ENCODE peak calls at places on chromosomes 5 and 9, in four cellular contexts. U, H, W and O are unnamed samples.

GRCh38 chr5:136776022-136776927 is 410.9 kb upstream of the TRPC7 start:
- DNase-seq in U (no peak), H (no peak), W (no peak), O (no peak)

GRCh38 chr5:136192015-136192525 is 892 bp downstream of the SMIM32 start:
- DNase-seq in U (no peak), H (no peak), W (no peak), O (no peak)

GRCh38 chr5:100313657-100314056 is 221.5 kb upstream of the FAM174A start:
- DNase-seq in U (no peak), H (no peak), W (no peak), O (no peak)

GRCh38 chr9:123378956-123379660 is 23.1 kb downstream of the CRB2 start:
- DNase-seq in U (no peak), H (no peak), W (no peak), O (no peak)

GRCh38 chr9:107213561-107214028 is 69.5 kb upstream of the RAD23B start:
- DNase-seq in U (peak; percentile 16), H (peak; percentile 20), W (peak; percentile 76), O (no peak)

GRCh38 chr9:89387970-89388867 is 69.9 kb downstream of the SECISBP2 start:
- DNase-seq in U (no peak), H (peak; percentile 98), W (no peak), O (no peak)

GRCh38 chr5:32044904-32045303 is 129.2 kb downstream of the GOLPH3 start:
- DNase-seq in U (no peak), H (no peak), W (no peak), O (no peak)

GRCh38 chr9:136791466-136792276 is 527 bp downstream of the TMEM141 start:
- DNase-seq in U (peak; percentile 37), H (no peak), W (no peak), O (peak; percentile 56)

GRCh38 chr5:168831438-168831837 is 252.3 kb upstream of the PANK3 start:
- DNase-seq in U (no peak), H (no peak), W (no peak), O (no peak)

GRCh38 chr5:79225026-79225425 is 10.9 kb upstream of the JMY start:
- DNase-seq in U (no peak), H (no peak), W (no peak), O (no peak)

GRCh38 chr9:129102791-129103594 is 7.6 kb downstream of the CRAT start:
- DNase-seq in U (peak; percentile 77), H (peak; percentile 15), W (no peak), O (no peak)

GRCh38 chr5:759781-760362 is 24.7 kb downstream of the ZDHHC11B start:
- DNase-seq in U (peak; percentile 6), H (no peak), W (no peak), O (no peak)

GRCh38 chr5:92505925-92506324 is 1075.1 kb downstream of the NR2F1-AS1 start:
- DNase-seq in U (no peak), H (no peak), W (no peak), O (no peak)

GRCh38 chr9:89923961-89924504 is 319.2 kb downstream of the GADD45G start:
- DNase-seq in U (peak; percentile 5), H (no peak), W (no peak), O (no peak)

GRCh38 chr9:136668983-136669790 is 6.5 kb downstream of the EGFL7 start:
- DNase-seq in U (peak; percentile 41), H (no peak), W (no peak), O (no peak)

GRCh38 chr5:17374973-17375844 is 122.8 kb upstream of the TAF11L2 start:
- DNase-seq in U (no peak), H (no peak), W (no peak), O (no peak)

GRCh38 chr5:31596354-31596753 is 42.6 kb upstream of the PDZD2 start:
- DNase-seq in U (no peak), H (no peak), W (no peak), O (no peak)

GRCh38 chr5:168874713-168875380 is 295.7 kb upstream of the PANK3 start:
- DNase-seq in U (peak; percentile 17), H (no peak), W (no peak), O (no peak)

GRCh38 chr5:60546157-60546556 is 153.8 kb downstream of the DEPDC1B start:
- DNase-seq in U (no peak), H (no peak), W (no peak), O (no peak)

DNA sequence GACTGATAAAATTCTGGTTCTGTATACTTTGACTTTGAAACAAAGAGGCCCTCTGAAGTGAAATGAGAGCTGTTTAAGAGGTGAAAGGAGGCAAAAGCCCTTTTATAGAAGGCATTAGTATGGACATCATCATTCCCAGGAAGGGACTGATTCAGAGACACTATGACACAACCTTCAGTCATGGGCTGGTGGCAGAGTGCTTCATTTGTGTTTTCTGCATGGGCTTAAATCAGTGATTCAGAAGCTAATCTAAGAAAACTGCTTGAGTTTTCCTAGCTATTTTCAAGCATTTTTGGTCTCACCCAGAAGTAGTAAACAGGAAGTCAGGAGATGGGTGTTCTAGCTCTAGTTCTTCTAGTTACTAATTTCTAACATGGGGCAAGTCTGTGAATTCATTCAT is 288.9 kb downstream of the TRPM3 start:
- DNase-seq in U (no peak), H (no peak), W (no peak), O (no peak)
- TF ChIP-seq SPI1 in U (no peak), H (no peak), W (no peak), O (no peak)

GRCh38 chr5:171275822-171276544 is 33.1 kb upstream of the TLX3 start:
- DNase-seq in U (no peak), H (no peak), W (no peak), O (no peak)
- TF ChIP-seq SPI1 in U (no peak), H (no peak), W (no peak), O (no peak)

DNA sequence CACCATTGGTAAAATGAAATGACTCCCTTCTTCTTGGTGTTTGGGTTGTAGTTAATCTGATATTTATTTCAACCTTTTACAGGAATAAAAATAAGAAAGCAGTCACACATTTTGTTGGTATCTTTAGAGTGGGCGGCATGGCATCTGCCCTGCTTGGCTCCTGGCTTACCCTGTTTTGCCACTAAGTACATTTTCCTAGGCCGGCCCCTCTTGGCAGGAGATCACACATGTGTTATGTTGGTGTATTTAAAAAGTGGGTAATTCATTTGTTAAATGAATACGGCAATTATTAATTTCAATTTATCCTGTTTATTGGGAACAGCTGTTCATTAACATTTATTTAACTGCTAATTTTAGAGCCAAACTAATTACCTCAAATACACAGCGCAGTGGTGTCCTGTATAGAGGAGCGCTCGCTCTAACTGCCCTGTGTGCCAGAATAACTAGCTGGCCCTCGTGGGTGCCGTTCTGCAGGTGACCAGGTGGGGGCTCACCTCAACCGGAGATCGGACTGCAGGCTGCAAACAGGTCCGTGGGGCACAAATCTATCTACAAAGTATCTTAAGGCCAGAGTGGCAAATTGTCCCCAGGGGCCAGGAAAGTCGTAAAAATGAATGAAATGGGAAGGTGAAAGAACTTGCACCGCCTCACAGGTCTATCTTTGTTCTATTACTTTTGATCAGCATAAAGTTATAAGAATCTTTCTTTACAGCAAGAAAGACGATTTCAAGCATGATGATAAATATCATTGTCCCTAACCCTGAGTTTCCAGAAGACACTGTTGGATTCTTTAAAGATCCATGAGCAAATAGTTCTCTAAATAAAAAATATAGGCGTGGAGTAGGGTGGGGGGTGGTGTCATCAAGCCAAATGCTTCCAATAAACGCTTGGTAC is 26.2 kb upstream of the GPR151 start:
- DNase-seq in U (peak; percentile 70), H (peak; percentile 34), W (no peak), O (peak; percentile 41)
- TF ChIP-seq SPI1 in U (no peak), H (no peak), W (no peak), O (no peak)

DNA sequence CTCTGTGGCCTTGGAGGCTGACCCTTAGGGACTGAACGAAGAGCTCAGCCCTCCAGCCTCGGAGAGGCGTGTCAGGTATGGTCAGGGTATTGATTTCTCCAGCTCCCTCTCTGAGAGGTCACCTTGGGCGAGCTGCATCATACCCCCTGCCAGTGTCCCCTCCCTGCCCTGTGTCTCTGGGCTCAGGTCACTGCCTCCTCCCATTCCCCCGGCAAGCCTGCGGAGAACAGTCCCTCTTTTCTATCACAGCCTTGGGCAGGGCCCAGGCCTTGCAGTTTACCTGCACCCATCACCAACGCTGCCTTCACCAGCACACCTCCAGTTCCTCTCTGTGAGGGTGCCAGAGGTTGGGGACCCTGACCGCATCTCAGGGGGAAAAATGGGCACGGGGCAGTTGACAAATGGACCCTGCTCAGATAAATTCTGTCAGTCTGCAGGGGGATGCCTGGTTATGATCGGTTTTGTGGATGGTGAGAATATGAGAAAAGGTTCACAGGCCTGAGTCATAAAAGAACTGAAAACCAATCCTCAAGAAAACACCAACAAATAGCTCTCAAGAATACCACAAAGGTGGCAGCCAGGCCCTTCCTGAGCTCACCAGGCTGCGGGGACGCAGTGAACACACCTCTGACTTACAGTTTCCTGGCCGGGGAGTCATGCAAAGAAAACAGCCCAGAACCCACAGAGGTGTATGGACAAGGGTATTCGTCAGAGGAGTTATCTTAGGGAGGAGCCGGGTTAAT is 24.7 kb upstream of the RXRA start:
- DNase-seq in U (no peak), H (no peak), W (peak; percentile 74), O (no peak)
- TF ChIP-seq SPI1 in U (no peak), H (no peak), W (no peak), O (no peak)

GRCh38 chr5:107607656-107608368 is 62.9 kb downstream of the EFNA5 start:
- DNase-seq in U (no peak), H (no peak), W (no peak), O (no peak)
- TF ChIP-seq SPI1 in U (no peak), H (no peak), W (no peak), O (no peak)

DNA sequence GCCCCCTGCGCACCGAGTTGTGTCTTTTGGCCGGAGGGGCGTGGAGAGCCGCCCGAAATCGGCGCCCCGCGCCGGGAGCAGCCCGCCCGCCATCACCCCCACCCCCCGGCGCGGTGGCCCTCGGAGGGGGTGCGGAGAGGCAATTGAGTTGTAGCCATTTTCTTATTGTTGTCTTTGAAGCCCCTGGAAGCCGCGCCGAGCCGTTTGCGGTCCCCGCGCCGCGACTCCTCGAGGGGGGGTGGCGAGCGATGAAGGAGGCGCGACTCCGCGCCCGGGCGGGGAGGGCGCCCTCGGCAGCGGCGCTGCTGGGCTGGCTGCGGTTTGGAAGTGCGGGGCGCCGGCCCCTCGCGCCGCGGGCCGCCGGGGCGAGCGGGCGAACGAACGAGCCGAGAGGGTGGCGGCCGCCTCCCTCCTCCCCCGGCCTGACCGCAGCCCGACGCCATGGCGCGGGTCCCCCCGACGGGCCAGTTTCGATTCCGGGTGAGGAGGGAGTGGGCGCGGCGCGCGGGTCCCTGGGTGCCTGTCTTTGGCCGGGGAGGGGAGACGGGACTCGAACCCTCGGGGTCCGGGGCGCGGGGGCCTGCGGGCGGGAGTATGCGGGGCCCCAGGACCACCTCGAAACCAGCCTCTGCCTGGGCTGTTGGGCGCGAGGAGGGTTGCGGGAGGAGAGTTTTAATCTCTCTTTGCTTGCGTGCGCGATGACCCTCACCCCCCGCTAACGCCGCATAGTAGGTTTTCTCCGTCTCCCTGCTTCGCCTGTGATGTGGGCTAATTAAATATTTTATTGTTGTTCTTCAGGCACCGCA is 1.3 kb downstream of the TLE4 start:
- DNase-seq in U (peak; percentile 27), H (no peak), W (no peak), O (peak; percentile 10)
- TF ChIP-seq SPI1 in U (no peak), H (no peak), W (no peak), O (no peak)

DNA sequence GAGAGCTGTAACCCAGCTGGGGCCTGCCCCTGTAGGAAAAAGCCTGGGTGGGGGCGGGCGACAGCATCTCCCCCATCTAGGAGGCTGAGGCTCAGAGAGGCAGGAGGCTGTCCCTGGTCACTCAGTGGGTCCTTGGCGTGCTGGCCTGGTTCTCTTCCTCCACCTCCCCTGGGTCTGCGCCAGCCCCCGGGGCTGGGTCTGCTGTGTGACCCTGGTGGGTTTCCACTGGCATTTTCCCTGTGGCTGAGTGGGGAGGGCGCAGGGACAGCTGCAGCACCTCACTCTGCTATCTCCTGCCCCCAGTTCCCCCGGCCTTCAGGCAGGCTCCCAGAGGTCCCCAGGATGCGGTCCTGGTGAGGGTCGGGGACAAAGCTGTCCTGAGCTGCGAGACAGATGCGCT is 59.5 kb upstream of the ASS1 start:
- DNase-seq in U (no peak), H (no peak), W (no peak), O (no peak)
- TF ChIP-seq SPI1 in U (no peak), H (no peak), W (no peak), O (no peak)